ENCODE peak calls at places on chromosomes 7 and 10, in eight cellular contexts. One of them, this sample, is unnamed.

GRCh38 chr10:24871006-24871405 is 81.4 kb downstream of the PRTFDC1 start:
- DNase-seq in spleen: no peak
- DNase-seq in upper lobe of left lung: no peak
- DNase-seq in mesendoderm: no peak
- DNase-seq in ovary: no peak
- DNase-seq in esophagus squamous epithelium: no peak
- DNase-seq in lower lobe of right lung: no peak
- DNase-seq in HepG2: no peak
- DNase-seq in this sample: no peak

GRCh38 chr7:44307301-44307900 is 18.0 kb downstream of the CAMK2B start:
- DNase-seq in lower lobe of right lung: no peak
- DNase-seq in spleen: no peak
- DNase-seq in upper lobe of left lung: no peak
- DNase-seq in ovary: no peak
- DNase-seq in mesendoderm: peak
- DNase-seq in HepG2: peak
- DNase-seq in esophagus squamous epithelium: no peak
- DNase-seq in this sample: peak

GRCh38 chr10:114045071-114045737 is 1.5 kb downstream of the ADRB1 start:
- DNase-seq in esophagus squamous epithelium: no peak
- DNase-seq in upper lobe of left lung: peak
- DNase-seq in spleen: peak
- DNase-seq in lower lobe of right lung: peak
- DNase-seq in HepG2: no peak
- DNase-seq in ovary: no peak
- DNase-seq in mesendoderm: peak
- DNase-seq in this sample: no peak

GRCh38 chr7:124671976-124672375 is 93.6 kb downstream of the GPR37 start:
- DNase-seq in ovary: no peak
- DNase-seq in lower lobe of right lung: no peak
- DNase-seq in upper lobe of left lung: no peak
- DNase-seq in esophagus squamous epithelium: no peak
- DNase-seq in mesendoderm: no peak
- DNase-seq in spleen: no peak
- DNase-seq in HepG2: no peak
- DNase-seq in this sample: no peak

GRCh38 chr10:44069573-44069972 is 315.3 kb downstream of the CXCL12 start:
- DNase-seq in ovary: no peak
- DNase-seq in esophagus squamous epithelium: no peak
- DNase-seq in spleen: no peak
- DNase-seq in mesendoderm: no peak
- DNase-seq in lower lobe of right lung: no peak
- DNase-seq in HepG2: no peak
- DNase-seq in upper lobe of left lung: no peak
- DNase-seq in this sample: no peak

GRCh38 chr7:73880755-73881328 is 19.9 kb downstream of the TMEM270 start:
- DNase-seq in lower lobe of right lung: no peak
- DNase-seq in mesendoderm: no peak
- DNase-seq in esophagus squamous epithelium: no peak
- DNase-seq in spleen: no peak
- DNase-seq in ovary: no peak
- DNase-seq in HepG2: no peak
- DNase-seq in upper lobe of left lung: no peak
- DNase-seq in this sample: no peak

GRCh38 chr7:134024729-134025128 is 102.4 kb upstream of the LRGUK start:
- DNase-seq in lower lobe of right lung: no peak
- DNase-seq in upper lobe of left lung: no peak
- DNase-seq in spleen: no peak
- DNase-seq in HepG2: no peak
- DNase-seq in mesendoderm: no peak
- DNase-seq in ovary: no peak
- DNase-seq in esophagus squamous epithelium: no peak
- DNase-seq in this sample: no peak

GRCh38 chr7:94445696-94446194 is 51.0 kb downstream of the COL1A2 start:
- DNase-seq in esophagus squamous epithelium: no peak
- DNase-seq in ovary: no peak
- DNase-seq in HepG2: peak
- DNase-seq in lower lobe of right lung: no peak
- DNase-seq in spleen: no peak
- DNase-seq in mesendoderm: no peak
- DNase-seq in upper lobe of left lung: no peak
- DNase-seq in this sample: no peak

GRCh38 chr7:7504910-7505704 is 30.6 kb downstream of the COL28A1 start:
- DNase-seq in spleen: no peak
- DNase-seq in upper lobe of left lung: no peak
- DNase-seq in ovary: no peak
- DNase-seq in esophagus squamous epithelium: no peak
- DNase-seq in lower lobe of right lung: no peak
- DNase-seq in HepG2: no peak
- DNase-seq in mesendoderm: no peak
- DNase-seq in this sample: no peak

GRCh38 chr7:128840326-128841170 is 10.3 kb downstream of the FLNC start:
- DNase-seq in HepG2: no peak
- DNase-seq in ovary: no peak
- DNase-seq in esophagus squamous epithelium: no peak
- DNase-seq in spleen: no peak
- DNase-seq in lower lobe of right lung: no peak
- DNase-seq in mesendoderm: no peak
- DNase-seq in upper lobe of left lung: peak
- DNase-seq in this sample: no peak

GRCh38 chr10:67668448-67668847 is 27.5 kb downstream of the CTNNA3 start:
- DNase-seq in HepG2: peak
- DNase-seq in lower lobe of right lung: no peak
- DNase-seq in mesendoderm: no peak
- DNase-seq in esophagus squamous epithelium: no peak
- DNase-seq in ovary: no peak
- DNase-seq in upper lobe of left lung: no peak
- DNase-seq in spleen: no peak
- DNase-seq in this sample: no peak

GRCh38 chr10:62264702-62265436 is 3.8 kb downstream of the RTKN2 start:
- DNase-seq in ovary: no peak
- DNase-seq in esophagus squamous epithelium: no peak
- DNase-seq in upper lobe of left lung: no peak
- DNase-seq in lower lobe of right lung: no peak
- DNase-seq in spleen: no peak
- DNase-seq in HepG2: peak
- DNase-seq in mesendoderm: peak
- DNase-seq in this sample: no peak

GRCh38 chr10:101291254-101292193 is 62.3 kb upstream of the LBX1 start:
- DNase-seq in ovary: peak
- DNase-seq in lower lobe of right lung: peak
- DNase-seq in mesendoderm: peak
- DNase-seq in spleen: peak
- DNase-seq in HepG2: peak
- DNase-seq in upper lobe of left lung: peak
- DNase-seq in esophagus squamous epithelium: no peak
- DNase-seq in this sample: peak

GRCh38 chr7:125316451-125316850 is 386.8 kb upstream of the POT1 start:
- DNase-seq in spleen: no peak
- DNase-seq in HepG2: peak
- DNase-seq in upper lobe of left lung: no peak
- DNase-seq in ovary: no peak
- DNase-seq in esophagus squamous epithelium: no peak
- DNase-seq in mesendoderm: peak
- DNase-seq in lower lobe of right lung: no peak
- DNase-seq in this sample: no peak

GRCh38 chr10:43125881-43126731 is 12.1 kb upstream of the CSGALNACT2 start:
- DNase-seq in HepG2: no peak
- DNase-seq in upper lobe of left lung: no peak
- DNase-seq in ovary: peak
- DNase-seq in lower lobe of right lung: no peak
- DNase-seq in spleen: peak
- DNase-seq in mesendoderm: no peak
- DNase-seq in esophagus squamous epithelium: no peak
- DNase-seq in this sample: no peak

GRCh38 chr7:132065973-132066611 is 509.7 kb upstream of the PODXL start:
- DNase-seq in spleen: no peak
- DNase-seq in ovary: no peak
- DNase-seq in upper lobe of left lung: no peak
- DNase-seq in mesendoderm: no peak
- DNase-seq in esophagus squamous epithelium: no peak
- DNase-seq in HepG2: no peak
- DNase-seq in lower lobe of right lung: no peak
- DNase-seq in this sample: no peak
- H3K4me3 ChIP-seq in spleen: no peak
- H3K4me3 ChIP-seq in ovary: no peak
- H3K4me3 ChIP-seq in upper lobe of left lung: no peak
- H3K4me3 ChIP-seq in mesendoderm: no peak
- H3K4me3 ChIP-seq in esophagus squamous epithelium: no peak
- H3K4me3 ChIP-seq in HepG2: no peak
- H3K4me3 ChIP-seq in lower lobe of right lung: no peak
- H3K4me3 ChIP-seq in this sample: no peak

GRCh38 chr10:110391541-110391940 is 86.8 kb upstream of the SMNDC1 start:
- DNase-seq in esophagus squamous epithelium: no peak
- DNase-seq in upper lobe of left lung: no peak
- DNase-seq in mesendoderm: no peak
- DNase-seq in spleen: no peak
- DNase-seq in ovary: no peak
- DNase-seq in lower lobe of right lung: no peak
- DNase-seq in HepG2: no peak
- DNase-seq in this sample: no peak

GRCh38 chr10:110387617-110387982 is 82.9 kb upstream of the SMNDC1 start:
- DNase-seq in spleen: no peak
- DNase-seq in lower lobe of right lung: no peak
- DNase-seq in ovary: no peak
- DNase-seq in HepG2: no peak
- DNase-seq in upper lobe of left lung: no peak
- DNase-seq in esophagus squamous epithelium: no peak
- DNase-seq in mesendoderm: no peak
- DNase-seq in this sample: no peak

GRCh38 chr10:110388682-110389052 is 83.9 kb upstream of the SMNDC1 start:
- DNase-seq in mesendoderm: no peak
- DNase-seq in upper lobe of left lung: no peak
- DNase-seq in ovary: no peak
- DNase-seq in esophagus squamous epithelium: no peak
- DNase-seq in HepG2: no peak
- DNase-seq in lower lobe of right lung: no peak
- DNase-seq in spleen: no peak
- DNase-seq in this sample: no peak

GRCh38 chr10:110389250-110389649 is 84.5 kb upstream of the SMNDC1 start:
- DNase-seq in HepG2: no peak
- DNase-seq in mesendoderm: no peak
- DNase-seq in spleen: no peak
- DNase-seq in esophagus squamous epithelium: no peak
- DNase-seq in ovary: no peak
- DNase-seq in lower lobe of right lung: no peak
- DNase-seq in upper lobe of left lung: no peak
- DNase-seq in this sample: no peak

GRCh38 chr10:110387983-110388681 is 83.4 kb upstream of the SMNDC1 start:
- DNase-seq in lower lobe of right lung: no peak
- DNase-seq in esophagus squamous epithelium: no peak
- DNase-seq in ovary: no peak
- DNase-seq in upper lobe of left lung: no peak
- DNase-seq in HepG2: no peak
- DNase-seq in spleen: no peak
- DNase-seq in mesendoderm: no peak
- DNase-seq in this sample: no peak
- H3K27ac ChIP-seq in lower lobe of right lung: no peak
- H3K27ac ChIP-seq in esophagus squamous epithelium: no peak
- H3K27ac ChIP-seq in ovary: no peak
- H3K27ac ChIP-seq in upper lobe of left lung: no peak
- H3K27ac ChIP-seq in HepG2: no peak
- H3K27ac ChIP-seq in spleen: no peak
- H3K27ac ChIP-seq in mesendoderm: no peak
- H3K27ac ChIP-seq in this sample: no peak

DNA sequence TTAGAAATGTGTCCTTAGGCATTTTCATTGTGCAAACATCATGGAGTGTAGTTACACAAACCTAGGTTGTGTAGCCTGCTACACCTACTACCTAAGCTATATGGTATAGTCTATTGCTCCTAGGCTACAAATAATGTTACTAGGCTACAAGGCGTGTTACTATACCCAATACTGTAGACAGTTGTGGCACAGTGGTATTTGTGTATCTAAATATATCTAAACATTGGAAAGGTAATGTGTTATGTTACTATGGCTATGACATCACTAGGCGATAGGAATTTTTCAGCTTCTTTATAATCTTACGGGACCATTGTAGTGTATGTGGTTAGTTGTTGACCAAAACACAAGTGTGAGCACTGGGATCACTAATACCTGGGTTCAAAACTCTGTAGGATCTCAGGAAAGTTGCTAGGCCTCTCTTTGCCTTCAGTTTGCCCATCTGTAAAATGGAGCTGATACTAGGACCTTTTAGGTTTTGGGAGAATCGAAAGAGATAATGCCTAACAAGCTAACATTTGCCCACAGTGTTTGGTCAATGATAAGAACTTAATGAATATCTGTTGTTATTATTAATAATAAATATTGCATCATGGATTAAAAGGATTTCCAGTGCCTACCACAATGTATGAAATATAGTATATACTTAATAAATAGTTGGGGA is 2.8 kb downstream of the BICC1 start:
- DNase-seq in spleen: no peak
- DNase-seq in esophagus squamous epithelium: no peak
- DNase-seq in HepG2: no peak
- DNase-seq in ovary: no peak
- DNase-seq in upper lobe of left lung: no peak
- DNase-seq in mesendoderm: no peak
- DNase-seq in lower lobe of right lung: no peak
- DNase-seq in this sample: no peak
- H3K4me3 ChIP-seq in spleen: no peak
- H3K4me3 ChIP-seq in esophagus squamous epithelium: no peak
- H3K4me3 ChIP-seq in HepG2: no peak
- H3K4me3 ChIP-seq in ovary: no peak
- H3K4me3 ChIP-seq in upper lobe of left lung: no peak
- H3K4me3 ChIP-seq in mesendoderm: no peak
- H3K4me3 ChIP-seq in lower lobe of right lung: peak
- H3K4me3 ChIP-seq in this sample: no peak

DNA sequence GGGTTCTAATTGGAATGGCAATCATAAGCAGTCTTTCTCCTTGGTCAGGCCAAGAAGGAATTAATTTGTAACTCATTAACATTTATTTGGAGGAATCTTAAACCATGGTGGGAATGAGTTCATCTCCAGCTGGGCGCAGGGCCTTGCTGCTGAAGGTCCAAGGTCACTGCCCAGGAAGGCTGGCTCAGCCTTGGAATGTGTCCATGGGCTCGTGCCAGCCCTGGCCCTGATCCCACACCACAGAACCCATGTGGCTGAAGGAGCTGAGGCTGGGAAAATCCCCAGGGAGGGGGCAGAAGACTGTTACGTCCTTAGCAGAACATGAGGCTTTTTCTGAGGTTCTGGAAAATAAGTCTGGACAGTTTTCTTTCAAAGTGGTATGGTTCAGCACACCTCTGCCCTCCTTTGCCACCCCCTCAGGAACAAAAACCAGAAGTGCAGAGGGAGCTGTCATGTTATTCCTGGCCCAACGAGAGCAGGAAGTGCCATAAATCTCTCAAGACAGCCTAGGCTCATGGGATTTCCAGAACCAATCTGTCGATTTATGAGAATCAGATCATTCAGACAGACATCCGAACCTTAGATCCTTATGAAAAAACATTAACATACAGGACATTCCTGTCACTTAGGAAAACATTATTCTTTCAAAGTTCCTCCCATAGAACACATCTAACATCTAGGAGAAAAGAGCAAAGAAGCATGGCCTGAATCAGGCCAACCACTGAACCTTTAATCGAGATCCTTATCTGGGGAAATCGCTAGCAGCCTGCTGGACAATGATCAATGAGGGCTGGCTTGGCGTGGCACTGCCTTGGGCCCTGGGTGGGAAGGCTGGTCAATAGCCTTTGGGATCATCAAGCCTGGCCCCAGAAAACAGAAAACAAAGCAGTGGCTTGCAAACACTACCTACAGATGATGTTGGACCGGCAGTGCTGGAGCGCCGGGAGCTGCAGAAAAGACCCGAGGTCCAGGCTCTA is 134.3 kb downstream of the TAX1BP1 start:
- DNase-seq in mesendoderm: no peak
- DNase-seq in lower lobe of right lung: peak
- DNase-seq in ovary: no peak
- DNase-seq in HepG2: no peak
- DNase-seq in esophagus squamous epithelium: no peak
- DNase-seq in spleen: no peak
- DNase-seq in upper lobe of left lung: peak
- DNase-seq in this sample: peak
- H3K27ac ChIP-seq in mesendoderm: no peak
- H3K27ac ChIP-seq in lower lobe of right lung: no peak
- H3K27ac ChIP-seq in ovary: no peak
- H3K27ac ChIP-seq in HepG2: no peak
- H3K27ac ChIP-seq in esophagus squamous epithelium: no peak
- H3K27ac ChIP-seq in spleen: peak
- H3K27ac ChIP-seq in upper lobe of left lung: no peak
- H3K27ac ChIP-seq in this sample: peak

This sample was measured in adrenal gland.